ENCODE peak calls at places on chromosomes 7 and 10, in four cellular contexts. One of them, this sample, is unnamed.

GRCh38 chr10:25815236-25815635 is 118.8 kb upstream of the MYO3A start:
- DNase-seq in small intestine: no peak
- DNase-seq in colonic mucosa: no peak
- DNase-seq in tibial artery: no peak
- DNase-seq in this sample: no peak

GRCh38 chr10:112977294-112977951 is 27.4 kb downstream of the TCF7L2 start:
- DNase-seq in small intestine: no peak
- DNase-seq in colonic mucosa: no peak
- DNase-seq in tibial artery: no peak
- DNase-seq in this sample: no peak

GRCh38 chr10:103816431-103816830 is 38.9 kb downstream of the SH3PXD2A start:
- DNase-seq in small intestine: no peak
- DNase-seq in colonic mucosa: no peak
- DNase-seq in tibial artery: no peak
- DNase-seq in this sample: no peak

GRCh38 chr10:43045246-43045621 is 31.6 kb upstream of the RET start:
- DNase-seq in small intestine: no peak
- DNase-seq in colonic mucosa: no peak
- DNase-seq in tibial artery: peak; percentile 14
- DNase-seq in this sample: peak; percentile 52

GRCh38 chr7:130961128-130961601 is 227.2 kb upstream of the KLF14 start:
- DNase-seq in small intestine: peak; percentile 63
- DNase-seq in colonic mucosa: no peak
- DNase-seq in tibial artery: no peak
- DNase-seq in this sample: no peak

GRCh38 chr10:34780818-34781380 is 34.2 kb downstream of the PARD3 start:
- DNase-seq in small intestine: no peak
- DNase-seq in colonic mucosa: no peak
- DNase-seq in tibial artery: no peak
- DNase-seq in this sample: no peak

GRCh38 chr7:143334244-143334643 is 18.3 kb downstream of the CLCN1 start:
- DNase-seq in small intestine: peak; percentile 68
- DNase-seq in colonic mucosa: no peak
- DNase-seq in tibial artery: no peak
- DNase-seq in this sample: no peak

GRCh38 chr7:91082038-91082437 is 182.2 kb upstream of the FZD1 start:
- DNase-seq in small intestine: no peak
- DNase-seq in colonic mucosa: no peak
- DNase-seq in tibial artery: no peak
- DNase-seq in this sample: no peak

GRCh38 chr7:99840136-99840869 is 12.5 kb downstream of the CYP3A43 start:
- DNase-seq in small intestine: peak; percentile 69
- DNase-seq in colonic mucosa: no peak
- DNase-seq in tibial artery: no peak
- DNase-seq in this sample: no peak

GRCh38 chr10:104146871-104147270 is 24.9 kb downstream of the SFR1 start:
- DNase-seq in small intestine: no peak
- DNase-seq in colonic mucosa: no peak
- DNase-seq in tibial artery: no peak
- DNase-seq in this sample: no peak

GRCh38 chr10:94524146-94524545 is 21.4 kb upstream of the HELLS start:
- DNase-seq in small intestine: no peak
- DNase-seq in colonic mucosa: no peak
- DNase-seq in tibial artery: no peak
- DNase-seq in this sample: no peak

GRCh38 chr7:5625938-5626337 is 155.5 kb downstream of the RNF216 start:
- DNase-seq in small intestine: peak; percentile 28
- DNase-seq in colonic mucosa: no peak
- DNase-seq in tibial artery: no peak
- DNase-seq in this sample: no peak

GRCh38 chr7:30727061-30727945 is 24.6 kb upstream of the INMT start:
- DNase-seq in small intestine: peak; percentile 40
- DNase-seq in colonic mucosa: no peak
- DNase-seq in tibial artery: no peak
- DNase-seq in this sample: no peak

GRCh38 chr10:30041394-30042105 is 17.8 kb downstream of the JCAD start:
- DNase-seq in small intestine: no peak
- DNase-seq in colonic mucosa: no peak
- DNase-seq in tibial artery: no peak
- DNase-seq in this sample: no peak

GRCh38 chr7:11104578-11104977 is 130.9 kb downstream of the PHF14 start:
- DNase-seq in small intestine: no peak
- DNase-seq in colonic mucosa: no peak
- DNase-seq in tibial artery: no peak
- DNase-seq in this sample: no peak

GRCh38 chr7:12458520-12459131 is 55.0 kb upstream of the VWDE start:
- DNase-seq in small intestine: peak; percentile 31
- DNase-seq in colonic mucosa: no peak
- DNase-seq in tibial artery: no peak
- DNase-seq in this sample: no peak

GRCh38 chr10:9608592-9608991 is 1409.1 kb upstream of the CELF2 start:
- DNase-seq in small intestine: peak; percentile 4
- DNase-seq in colonic mucosa: no peak
- DNase-seq in tibial artery: no peak
- DNase-seq in this sample: no peak

GRCh38 chr10:75105576-75106197 is 5.8 kb upstream of the SAMD8 start:
- DNase-seq in small intestine: no peak
- DNase-seq in colonic mucosa: no peak
- DNase-seq in tibial artery: no peak
- DNase-seq in this sample: no peak

GRCh38 chr10:75235375-75236177 is at the start of gene COMTD1:
- DNase-seq in small intestine: peak; percentile 95
- DNase-seq in colonic mucosa: peak; percentile 96
- DNase-seq in tibial artery: peak; percentile 90
- DNase-seq in this sample: peak; percentile 68

GRCh38 chr7:66308411-66308810 is 103.3 kb downstream of the TPST1 start:
- DNase-seq in small intestine: no peak
- DNase-seq in colonic mucosa: no peak
- DNase-seq in tibial artery: no peak
- DNase-seq in this sample: no peak

GRCh38 chr7:3042301-3042700 is 1.4 kb downstream of the CARD11 start:
- DNase-seq in small intestine: no peak
- DNase-seq in colonic mucosa: no peak
- DNase-seq in tibial artery: no peak
- DNase-seq in this sample: no peak

GRCh38 chr7:157854066-157854891 is 517.5 kb downstream of the DNAJB6 start:
- DNase-seq in small intestine: peak; percentile 67
- DNase-seq in colonic mucosa: peak; percentile 55
- DNase-seq in tibial artery: peak; percentile 80
- DNase-seq in this sample: peak; percentile 62

GRCh38 chr7:105196473-105196872 is 182.5 kb downstream of the KMT2E start:
- DNase-seq in small intestine: no peak
- DNase-seq in colonic mucosa: no peak
- DNase-seq in tibial artery: no peak
- DNase-seq in this sample: no peak

GRCh38 chr7:1557006-1557405 is 1.0 kb upstream of the TMEM184A start:
- DNase-seq in small intestine: no peak
- DNase-seq in colonic mucosa: no peak
- DNase-seq in tibial artery: no peak
- DNase-seq in this sample: no peak
- H3K27ac ChIP-seq in small intestine: no peak overlapping the region
- H3K27ac ChIP-seq in colonic mucosa: no peak overlapping the region
- H3K27ac ChIP-seq in tibial artery: no peak overlapping the region
- H3K27ac ChIP-seq in this sample: no peak overlapping the region

GRCh38 chr7:15503603-15504280 is 58.1 kb downstream of the AGMO start:
- DNase-seq in small intestine: no peak
- DNase-seq in colonic mucosa: no peak
- DNase-seq in tibial artery: no peak
- DNase-seq in this sample: no peak

GRCh38 chr7:15505761-15506160 is 56.1 kb downstream of the AGMO start:
- DNase-seq in small intestine: no peak
- DNase-seq in colonic mucosa: no peak
- DNase-seq in tibial artery: no peak
- DNase-seq in this sample: no peak

GRCh38 chr7:15507708-15508107 is 54.1 kb downstream of the AGMO start:
- DNase-seq in small intestine: no peak
- DNase-seq in colonic mucosa: no peak
- DNase-seq in tibial artery: no peak
- DNase-seq in this sample: no peak

GRCh38 chr7:15507235-15507634 is 54.6 kb downstream of the AGMO start:
- DNase-seq in small intestine: no peak
- DNase-seq in colonic mucosa: no peak
- DNase-seq in tibial artery: no peak
- DNase-seq in this sample: no peak

GRCh38 chr7:15504376-15504775 is 57.4 kb downstream of the AGMO start:
- DNase-seq in small intestine: no peak
- DNase-seq in colonic mucosa: no peak
- DNase-seq in tibial artery: no peak
- DNase-seq in this sample: no peak
- H3K4me1 ChIP-seq in small intestine: no peaks in the 10 kb centered on the region
- H3K4me1 ChIP-seq in colonic mucosa: no peaks in the 10 kb centered on the region
- H3K4me1 ChIP-seq in tibial artery: no peaks in the 10 kb centered on the region
- H3K4me1 ChIP-seq in this sample: no peaks in the 10 kb centered on the region

GRCh38 chr7:53209129-53209528 is 173.7 kb downstream of the POM121L12 start:
- DNase-seq in small intestine: no peak
- DNase-seq in colonic mucosa: no peak
- DNase-seq in tibial artery: no peak
- DNase-seq in this sample: no peak

GRCh38 chr7:53218730-53219504 is 183.5 kb downstream of the POM121L12 start:
- DNase-seq in small intestine: no peak
- DNase-seq in colonic mucosa: no peak
- DNase-seq in tibial artery: no peak
- DNase-seq in this sample: no peak

GRCh38 chr7:53214463-53214862 is 179.0 kb downstream of the POM121L12 start:
- DNase-seq in small intestine: no peak
- DNase-seq in colonic mucosa: no peak
- DNase-seq in tibial artery: no peak
- DNase-seq in this sample: no peak
- H3K9me3 ChIP-seq in small intestine: peaks cover 2% of the 10 kb centered on the region
- H3K9me3 ChIP-seq in colonic mucosa: no peaks in the 10 kb centered on the region
- H3K9me3 ChIP-seq in tibial artery: no peaks in the 10 kb centered on the region
- H3K9me3 ChIP-seq in this sample: peaks cover 24% of the 10 kb centered on the region

GRCh38 chr10:63515002-63515763 is 6.0 kb upstream of the REEP3 start:
- DNase-seq in small intestine: no peak
- DNase-seq in colonic mucosa: no peak
- DNase-seq in tibial artery: no peak
- DNase-seq in this sample: no peak
- H3K27ac ChIP-seq in small intestine: peak overlapping the region; percentile 72
- H3K27ac ChIP-seq in colonic mucosa: no peak overlapping the region
- H3K27ac ChIP-seq in tibial artery: peak overlapping the region; percentile 79
- H3K27ac ChIP-seq in this sample: peak overlapping the region; percentile 87

DNA sequence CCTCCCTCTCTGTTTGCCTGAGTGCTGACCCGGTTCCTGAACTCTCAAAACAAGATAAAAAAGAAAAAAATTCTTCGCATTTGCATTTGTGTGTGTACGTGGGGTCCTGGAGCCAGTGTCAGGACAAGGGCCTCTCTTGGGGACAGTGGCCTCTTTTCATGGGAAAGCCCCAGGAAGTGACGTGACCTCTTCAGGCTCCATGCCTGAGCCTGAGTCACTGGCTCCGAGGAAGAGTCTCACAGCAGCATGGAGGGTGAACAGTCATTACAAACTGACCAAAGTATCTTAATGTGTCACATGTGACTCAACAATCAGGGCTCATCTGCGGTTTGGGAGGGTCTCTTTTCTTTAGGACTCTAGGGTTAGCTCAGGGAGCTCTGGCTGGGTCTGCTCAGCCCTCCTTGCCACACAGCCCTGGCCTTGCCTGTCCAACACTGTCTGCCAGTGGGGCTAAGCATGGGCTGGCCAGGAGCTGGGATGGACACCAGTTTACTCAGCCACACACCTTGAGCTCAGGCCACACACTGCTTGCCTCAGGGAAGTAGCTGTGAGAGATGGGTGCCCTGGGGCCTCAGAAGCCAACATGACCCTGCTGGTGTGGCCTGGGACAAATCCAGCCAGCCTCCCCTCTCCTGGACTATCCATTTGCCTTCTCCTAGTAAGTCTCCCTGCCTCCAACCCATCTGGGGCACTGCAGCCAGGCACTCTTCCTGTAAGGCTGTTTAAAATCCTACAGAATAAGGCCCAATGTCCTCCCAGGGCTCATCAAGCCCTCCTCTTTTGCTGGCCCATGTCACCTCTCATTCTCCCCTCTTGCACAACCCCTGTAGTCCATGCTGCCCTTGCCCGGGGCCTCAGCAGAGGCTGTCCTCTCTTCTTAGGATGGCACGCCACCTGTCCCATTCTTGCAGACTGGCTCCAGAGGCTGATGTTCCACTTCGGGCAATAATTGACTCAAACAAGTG is 10.5 kb downstream of the TMEM273 start:
- DNase-seq in small intestine: no peak
- DNase-seq in colonic mucosa: peak; percentile 26
- DNase-seq in tibial artery: no peak
- DNase-seq in this sample: no peak
- H3K4me1 ChIP-seq in small intestine: peaks cover 5% of the 10 kb centered on the region
- H3K4me1 ChIP-seq in colonic mucosa: no peaks in the 10 kb centered on the region
- H3K4me1 ChIP-seq in tibial artery: no peaks in the 10 kb centered on the region
- H3K4me1 ChIP-seq in this sample: no peaks in the 10 kb centered on the region

GRCh38 chr10:123551259-123551658 is 114.9 kb upstream of the GPR26 start:
- DNase-seq in small intestine: no peak
- DNase-seq in colonic mucosa: no peak
- DNase-seq in tibial artery: no peak
- DNase-seq in this sample: no peak
- H3K9me3 ChIP-seq in small intestine: no peaks in the 10 kb centered on the region
- H3K9me3 ChIP-seq in colonic mucosa: no peaks in the 10 kb centered on the region
- H3K9me3 ChIP-seq in tibial artery: no peaks in the 10 kb centered on the region
- H3K9me3 ChIP-seq in this sample: no peaks in the 10 kb centered on the region

GRCh38 chr7:47505317-47506007 is 76.4 kb downstream of the TNS3 start:
- DNase-seq in small intestine: no peak
- DNase-seq in colonic mucosa: no peak
- DNase-seq in tibial artery: no peak
- DNase-seq in this sample: no peak

GRCh38 chr7:47502240-47502877 is 79.6 kb downstream of the TNS3 start:
- DNase-seq in small intestine: peak; percentile 88
- DNase-seq in colonic mucosa: peak; percentile 84
- DNase-seq in tibial artery: no peak
- DNase-seq in this sample: no peak

GRCh38 chr7:47501406-47501805 is 80.5 kb downstream of the TNS3 start:
- DNase-seq in small intestine: no peak
- DNase-seq in colonic mucosa: no peak
- DNase-seq in tibial artery: no peak
- DNase-seq in this sample: no peak

GRCh38 chr7:47504546-47505316 is 77.2 kb downstream of the TNS3 start:
- DNase-seq in small intestine: no peak
- DNase-seq in colonic mucosa: no peak
- DNase-seq in tibial artery: no peak
- DNase-seq in this sample: no peak

DNA sequence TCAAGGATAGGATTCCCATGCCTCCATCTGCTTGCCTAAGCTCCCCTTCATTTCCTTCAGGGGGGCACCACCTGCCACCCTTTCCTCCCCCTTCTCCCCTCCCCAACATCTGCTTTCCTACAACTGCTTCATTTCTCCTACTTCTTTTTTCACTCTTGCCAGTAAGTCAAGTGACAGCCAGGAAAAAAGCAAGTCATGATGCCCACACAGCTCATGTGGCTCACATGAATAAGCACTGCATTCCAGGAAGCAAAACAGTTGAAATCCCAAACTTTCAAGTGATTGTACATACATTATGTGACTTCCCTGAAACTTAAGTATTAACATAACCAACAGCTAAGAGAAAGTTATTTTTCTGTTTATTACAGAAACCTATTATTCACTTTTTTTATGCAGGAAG is 78.6 kb downstream of the TNS3 start:
- DNase-seq in small intestine: no peak
- DNase-seq in colonic mucosa: no peak
- DNase-seq in tibial artery: no peak
- DNase-seq in this sample: no peak
- H3K27ac ChIP-seq in small intestine: no peak overlapping the region
- H3K27ac ChIP-seq in colonic mucosa: no peak overlapping the region
- H3K27ac ChIP-seq in tibial artery: no peak overlapping the region
- H3K27ac ChIP-seq in this sample: no peak overlapping the region

This sample was measured in ascending aorta.